ENCODE peak calls at places on chromosome 6, in six cellular contexts. One of them, this sample, is unnamed.
A peak's percentile ranks its signal among the peaks of the same experiment; 100 is the strongest.

GRCh38 chr6:107732461-107732860 is 91.7 kb downstream of the SCML4 start:
- DNase-seq in heart left ventricle: no peak
- DNase-seq in HFFc6: no peak
- DNase-seq in cardiac muscle cell: no peak
- DNase-seq in cardiac fibroblast: no peak
- DNase-seq in Peyer's patch: no peak
- DNase-seq in this sample: no peak

GRCh38 chr6:142871910-142872331 is 73.1 kb downstream of the HIVEP2 start:
- DNase-seq in Peyer's patch: peak; percentile 76
- DNase-seq in cardiac muscle cell: peak; percentile 93
- DNase-seq in cardiac fibroblast: peak; percentile 95
- DNase-seq in HFFc6: peak; percentile 86
- DNase-seq in heart left ventricle: no peak
- DNase-seq in this sample: peak; percentile 24

GRCh38 chr6:42569102-42570028 is 5.5 kb downstream of the UBR2 start:
- DNase-seq in cardiac fibroblast: peak; percentile 96
- DNase-seq in heart left ventricle: no peak
- DNase-seq in HFFc6: peak; percentile 98
- DNase-seq in Peyer's patch: no peak
- DNase-seq in cardiac muscle cell: peak; percentile 91
- DNase-seq in this sample: peak; percentile 89

GRCh38 chr6:78578430-78578829 is 288.9 kb upstream of the IRAK1BP1 start:
- DNase-seq in cardiac muscle cell: no peak
- DNase-seq in Peyer's patch: no peak
- DNase-seq in heart left ventricle: no peak
- DNase-seq in cardiac fibroblast: no peak
- DNase-seq in HFFc6: no peak
- DNase-seq in this sample: no peak

GRCh38 chr6:23086100-23086499 is 516.7 kb downstream of the HDGFL1 start:
- DNase-seq in cardiac muscle cell: no peak
- DNase-seq in Peyer's patch: no peak
- DNase-seq in heart left ventricle: no peak
- DNase-seq in cardiac fibroblast: no peak
- DNase-seq in HFFc6: no peak
- DNase-seq in this sample: no peak

GRCh38 chr6:42942444-42942843 is 13.2 kb downstream of the CNPY3 start:
- DNase-seq in cardiac fibroblast: no peak
- DNase-seq in heart left ventricle: no peak
- DNase-seq in HFFc6: no peak
- DNase-seq in cardiac muscle cell: no peak
- DNase-seq in Peyer's patch: no peak
- DNase-seq in this sample: no peak

GRCh38 chr6:11918739-11919605 is 93.1 kb upstream of the HIVEP1 start:
- DNase-seq in heart left ventricle: no peak
- DNase-seq in Peyer's patch: no peak
- DNase-seq in cardiac fibroblast: no peak
- DNase-seq in cardiac muscle cell: no peak
- DNase-seq in HFFc6: no peak
- DNase-seq in this sample: no peak

GRCh38 chr6:101422811-101423210 is 29.3 kb downstream of the GRIK2 start:
- DNase-seq in HFFc6: no peak
- DNase-seq in cardiac fibroblast: no peak
- DNase-seq in heart left ventricle: no peak
- DNase-seq in cardiac muscle cell: no peak
- DNase-seq in Peyer's patch: no peak
- DNase-seq in this sample: no peak

GRCh38 chr6:131980791-131981623 is 29.8 kb upstream of the CCN2 start:
- DNase-seq in Peyer's patch: no peak
- DNase-seq in cardiac fibroblast: peak; percentile 26
- DNase-seq in cardiac muscle cell: peak; percentile 23
- DNase-seq in HFFc6: no peak
- DNase-seq in heart left ventricle: no peak
- DNase-seq in this sample: no peak

GRCh38 chr6:85157266-85157665 is 292.6 kb upstream of the NT5E start:
- DNase-seq in heart left ventricle: no peak
- DNase-seq in Peyer's patch: no peak
- DNase-seq in cardiac fibroblast: no peak
- DNase-seq in HFFc6: no peak
- DNase-seq in cardiac muscle cell: no peak
- DNase-seq in this sample: no peak

GRCh38 chr6:23081701-23082100 is 512.3 kb downstream of the HDGFL1 start:
- DNase-seq in cardiac muscle cell: no peak
- DNase-seq in HFFc6: no peak
- DNase-seq in cardiac fibroblast: peak; percentile 11
- DNase-seq in heart left ventricle: no peak
- DNase-seq in Peyer's patch: no peak
- DNase-seq in this sample: no peak

GRCh38 chr6:41859356-41859755 is 35.8 kb downstream of the USP49 start:
- DNase-seq in Peyer's patch: no peak
- DNase-seq in HFFc6: no peak
- DNase-seq in heart left ventricle: no peak
- DNase-seq in cardiac fibroblast: no peak
- DNase-seq in cardiac muscle cell: no peak
- DNase-seq in this sample: no peak

GRCh38 chr6:166241974-166242373 is 66.2 kb downstream of the PRR18 start:
- DNase-seq in HFFc6: no peak
- DNase-seq in heart left ventricle: no peak
- DNase-seq in cardiac muscle cell: no peak
- DNase-seq in cardiac fibroblast: no peak
- DNase-seq in Peyer's patch: no peak
- DNase-seq in this sample: no peak
- TF ChIP-seq CTCF in HFFc6: no peak
- TF ChIP-seq CTCF in heart left ventricle: no peak
- TF ChIP-seq CTCF in cardiac muscle cell: no peak
- TF ChIP-seq CTCF in cardiac fibroblast: no peak
- TF ChIP-seq CTCF in Peyer's patch: no peak
- TF ChIP-seq CTCF in this sample: no peak

DNA sequence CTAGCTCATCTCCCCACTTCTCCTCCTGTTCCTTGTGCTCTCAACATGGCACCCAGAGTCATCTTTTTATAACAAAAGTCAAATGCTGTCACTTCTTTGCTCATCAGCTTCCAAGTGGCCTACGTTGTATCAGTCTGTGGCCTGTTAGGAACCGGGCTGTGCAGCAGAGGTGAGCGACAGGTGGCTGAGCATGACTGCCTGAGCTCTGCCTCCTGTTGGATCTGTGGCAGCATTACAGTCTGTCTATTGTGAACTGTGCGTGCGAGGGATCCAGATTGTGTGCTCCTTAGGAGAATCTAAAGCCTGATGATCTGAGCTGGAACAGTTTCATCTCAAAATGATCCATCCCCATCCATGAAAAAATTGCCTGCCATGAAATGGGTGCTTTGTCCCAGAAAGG is 129.6 kb downstream of the FNDC1 start:
- DNase-seq in heart left ventricle: no peak
- DNase-seq in HFFc6: no peak
- DNase-seq in cardiac fibroblast: no peak
- DNase-seq in Peyer's patch: no peak
- DNase-seq in cardiac muscle cell: no peak
- DNase-seq in this sample: no peak
- TF ChIP-seq CTCF in heart left ventricle: no peak
- TF ChIP-seq CTCF in HFFc6: no peak
- TF ChIP-seq CTCF in cardiac fibroblast: no peak
- TF ChIP-seq CTCF in Peyer's patch: no peak
- TF ChIP-seq CTCF in cardiac muscle cell: no peak
- TF ChIP-seq CTCF in this sample: no peak

DNA sequence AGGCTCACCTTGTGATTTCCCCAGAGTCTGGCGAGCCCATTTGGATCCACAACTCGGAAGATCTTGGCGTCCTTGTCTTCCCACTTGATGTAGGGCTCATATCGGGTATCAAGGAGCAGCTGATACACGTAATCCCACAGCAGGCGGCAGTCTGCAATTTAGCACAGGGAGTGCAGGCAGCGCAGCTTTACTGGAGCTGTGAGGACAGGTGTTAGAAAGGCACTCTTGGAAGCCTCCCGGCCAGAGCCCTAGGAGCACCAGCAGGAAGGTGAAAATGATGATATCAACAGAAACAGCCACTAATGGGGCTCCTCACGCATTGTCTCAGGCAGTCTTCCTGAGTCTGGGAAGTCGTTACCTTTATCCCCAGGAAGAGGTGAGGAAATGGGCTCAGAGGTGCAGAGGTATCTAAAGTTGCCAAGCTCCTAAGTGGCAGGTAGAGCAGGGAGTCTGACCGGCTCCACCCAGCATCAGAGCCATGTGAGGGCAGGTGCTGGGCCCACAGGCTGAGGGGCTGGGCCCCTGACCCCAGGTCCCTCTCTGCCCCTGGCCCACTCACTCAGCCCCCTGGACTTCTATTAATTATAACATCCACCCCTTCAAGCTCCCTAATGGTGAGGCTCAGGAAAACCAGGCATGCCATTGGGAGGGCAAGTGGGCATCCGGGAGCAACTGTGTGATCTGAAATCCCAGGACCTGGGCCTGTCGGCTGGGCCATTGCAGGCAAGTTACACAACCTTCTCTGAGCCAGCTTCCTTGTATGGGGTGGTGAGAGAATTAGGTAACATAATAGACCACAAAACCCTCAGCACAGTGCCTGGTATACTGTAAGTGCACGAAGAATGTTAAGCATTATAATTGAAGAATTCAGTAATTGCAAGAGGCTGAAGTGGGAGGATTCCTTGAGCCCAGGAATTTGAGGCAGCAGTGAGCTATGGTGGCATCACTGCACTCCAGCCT is 18.3 kb downstream of the ETV7 start:
- DNase-seq in cardiac fibroblast: peak; percentile 85
- DNase-seq in Peyer's patch: no peak
- DNase-seq in HFFc6: peak; percentile 91
- DNase-seq in cardiac muscle cell: peak; percentile 92
- DNase-seq in heart left ventricle: no peak
- DNase-seq in this sample: peak; percentile 81
- TF ChIP-seq CTCF in cardiac fibroblast: no peak
- TF ChIP-seq CTCF in Peyer's patch: no peak
- TF ChIP-seq CTCF in HFFc6: no peak
- TF ChIP-seq CTCF in cardiac muscle cell: no peak
- TF ChIP-seq CTCF in heart left ventricle: no peak
- TF ChIP-seq CTCF in this sample: no peak

DNA sequence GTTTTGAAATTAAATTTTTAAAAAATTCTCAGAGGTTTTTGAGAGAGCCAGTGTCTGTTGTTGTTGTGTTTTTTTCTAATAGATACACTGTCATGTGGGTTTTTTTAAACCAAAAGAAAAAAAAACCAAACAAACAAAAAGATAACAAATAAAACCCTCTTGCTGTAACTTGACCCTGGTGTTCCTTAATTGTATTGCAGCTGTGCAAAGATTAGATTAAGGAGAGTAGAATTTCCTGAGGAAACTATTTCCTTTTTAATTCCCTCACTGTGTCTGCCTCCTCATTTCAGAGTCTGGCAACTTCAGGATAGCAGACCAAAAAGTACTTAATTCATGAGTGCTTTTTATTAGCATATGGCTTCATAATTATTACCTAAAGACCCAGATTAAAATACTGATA is 281.9 kb downstream of the EPM2A start:
- DNase-seq in cardiac fibroblast: peak; percentile 6
- DNase-seq in cardiac muscle cell: peak; percentile 38
- DNase-seq in Peyer's patch: no peak
- DNase-seq in HFFc6: no peak
- DNase-seq in heart left ventricle: no peak
- DNase-seq in this sample: no peak
- TF ChIP-seq CTCF in cardiac fibroblast: peak; percentile 45
- TF ChIP-seq CTCF in cardiac muscle cell: peak; percentile 18
- TF ChIP-seq CTCF in Peyer's patch: no peak
- TF ChIP-seq CTCF in HFFc6: peak; percentile 44
- TF ChIP-seq CTCF in heart left ventricle: no peak
- TF ChIP-seq CTCF in this sample: no peak

This sample was measured in AG09319.